ENCODE peak calls at places on chromosomes 4 and X, in five cellular contexts. One of them, this sample, is unnamed.

GRCh38 chrX:77917294-77917933 is 6.9 kb downstream of the ATP7A start:
- DNase-seq in GM13977: no peak
- DNase-seq in lower leg skin: no peak
- DNase-seq in AG04449: no peak
- DNase-seq in psoas muscle: no peak
- DNase-seq in this sample: no peak

GRCh38 chr4:99847362-99847976 is 30.8 kb downstream of the DAPP1 start:
- DNase-seq in GM13977: peak
- DNase-seq in lower leg skin: no peak
- DNase-seq in AG04449: no peak
- DNase-seq in psoas muscle: no peak
- DNase-seq in this sample: peak

GRCh38 chr4:26891867-26892266 is 31.2 kb downstream of the STIM2 start:
- DNase-seq in GM13977: no peak
- DNase-seq in lower leg skin: no peak
- DNase-seq in AG04449: no peak
- DNase-seq in psoas muscle: no peak
- DNase-seq in this sample: no peak

GRCh38 chr4:8171941-8172924 is 13.6 kb upstream of the ABLIM2 start:
- DNase-seq in GM13977: peak
- DNase-seq in lower leg skin: no peak
- DNase-seq in AG04449: no peak
- DNase-seq in psoas muscle: peak
- DNase-seq in this sample: peak

GRCh38 chr4:177185151-177185550 is 124.5 kb upstream of the NEIL3 start:
- DNase-seq in GM13977: no peak
- DNase-seq in lower leg skin: no peak
- DNase-seq in AG04449: no peak
- DNase-seq in psoas muscle: no peak
- DNase-seq in this sample: no peak

GRCh38 chr4:47913328-47913727 is 1.1 kb downstream of the NFXL1 start:
- DNase-seq in GM13977: no peak
- DNase-seq in lower leg skin: no peak
- DNase-seq in AG04449: no peak
- DNase-seq in psoas muscle: no peak
- DNase-seq in this sample: no peak

GRCh38 chrX:19924285-19924684 is 36.9 kb upstream of the SH3KBP1 start:
- DNase-seq in GM13977: no peak
- DNase-seq in lower leg skin: no peak
- DNase-seq in AG04449: no peak
- DNase-seq in psoas muscle: no peak
- DNase-seq in this sample: no peak

GRCh38 chr4:2250764-2251072 is 8.8 kb upstream of the HAUS3 start:
- DNase-seq in GM13977: peak
- DNase-seq in lower leg skin: peak
- DNase-seq in AG04449: no peak
- DNase-seq in psoas muscle: no peak
- DNase-seq in this sample: no peak

GRCh38 chr4:112082954-112083586 is 62.2 kb upstream of the FAM241A start:
- DNase-seq in GM13977: no peak
- DNase-seq in lower leg skin: no peak
- DNase-seq in AG04449: no peak
- DNase-seq in psoas muscle: no peak
- DNase-seq in this sample: no peak

GRCh38 chr4:38688676-38689355 is 24.8 kb downstream of the KLF3 start:
- DNase-seq in GM13977: no peak
- DNase-seq in lower leg skin: no peak
- DNase-seq in AG04449: no peak
- DNase-seq in psoas muscle: peak
- DNase-seq in this sample: no peak

GRCh38 chr4:38562751-38563198 is 101.2 kb upstream of the KLF3 start:
- DNase-seq in GM13977: peak
- DNase-seq in lower leg skin: no peak
- DNase-seq in AG04449: no peak
- DNase-seq in psoas muscle: peak
- DNase-seq in this sample: no peak

GRCh38 chr4:92182006-92182735 is 121.6 kb upstream of the GRID2 start:
- DNase-seq in GM13977: no peak
- DNase-seq in lower leg skin: no peak
- DNase-seq in AG04449: no peak
- DNase-seq in psoas muscle: no peak
- DNase-seq in this sample: no peak

GRCh38 chrX:136268051-136269048 is 17.1 kb upstream of the MAP7D3 start:
- DNase-seq in GM13977: peak
- DNase-seq in lower leg skin: no peak
- DNase-seq in AG04449: no peak
- DNase-seq in psoas muscle: no peak
- DNase-seq in this sample: peak

GRCh38 chr4:113781439-113782040 is 20.0 kb upstream of the CAMK2D start:
- DNase-seq in GM13977: peak
- DNase-seq in lower leg skin: no peak
- DNase-seq in AG04449: no peak
- DNase-seq in psoas muscle: no peak
- DNase-seq in this sample: peak

GRCh38 chrX:21946925-21947641 is 6.6 kb downstream of the SMS start:
- DNase-seq in GM13977: no peak
- DNase-seq in lower leg skin: no peak
- DNase-seq in AG04449: no peak
- DNase-seq in psoas muscle: no peak
- DNase-seq in this sample: no peak

GRCh38 chrX:48834383-48834709 is 1.1 kb downstream of the PCSK1N start:
- DNase-seq in GM13977: peak
- DNase-seq in lower leg skin: no peak
- DNase-seq in AG04449: no peak
- DNase-seq in psoas muscle: no peak
- DNase-seq in this sample: no peak

GRCh38 chr4:151717271-151717670 is 43.5 kb downstream of the GATB start:
- DNase-seq in GM13977: no peak
- DNase-seq in lower leg skin: no peak
- DNase-seq in AG04449: no peak
- DNase-seq in psoas muscle: no peak
- DNase-seq in this sample: no peak

GRCh38 chr4:48178931-48179330 is 44.9 kb upstream of the TXK start:
- DNase-seq in GM13977: no peak
- DNase-seq in lower leg skin: no peak
- DNase-seq in AG04449: no peak
- DNase-seq in psoas muscle: no peak
- DNase-seq in this sample: no peak

GRCh38 chr4:145871209-145871608 is 67.4 kb downstream of the ZNF827 start:
- DNase-seq in GM13977: no peak
- DNase-seq in lower leg skin: no peak
- DNase-seq in AG04449: no peak
- DNase-seq in psoas muscle: no peak
- DNase-seq in this sample: no peak

GRCh38 chr4:74772783-74773182 is 21.5 kb downstream of the BTC start:
- DNase-seq in GM13977: no peak
- DNase-seq in lower leg skin: no peak
- DNase-seq in AG04449: no peak
- DNase-seq in psoas muscle: no peak
- DNase-seq in this sample: no peak

GRCh38 chr4:7854697-7855370 is 84.8 kb downstream of the AFAP1 start:
- DNase-seq in GM13977: peak
- DNase-seq in lower leg skin: no peak
- DNase-seq in AG04449: no peak
- DNase-seq in psoas muscle: no peak
- DNase-seq in this sample: peak

GRCh38 chr4:76546282-76547166 is 111.5 kb downstream of the SHROOM3 start:
- DNase-seq in GM13977: no peak
- DNase-seq in lower leg skin: no peak
- DNase-seq in AG04449: peak
- DNase-seq in psoas muscle: no peak
- DNase-seq in this sample: no peak

GRCh38 chr4:21327976-21328700 is 620.4 kb downstream of the KCNIP4 start:
- DNase-seq in GM13977: no peak
- DNase-seq in lower leg skin: no peak
- DNase-seq in AG04449: no peak
- DNase-seq in psoas muscle: no peak
- DNase-seq in this sample: no peak

GRCh38 chrX:34426334-34426733 is 230.8 kb downstream of the TMEM47 start:
- DNase-seq in GM13977: no peak
- DNase-seq in lower leg skin: no peak
- DNase-seq in AG04449: no peak
- DNase-seq in psoas muscle: no peak
- DNase-seq in this sample: no peak

GRCh38 chr4:86496094-86497060 is 97.7 kb upstream of the PTPN13 start:
- DNase-seq in GM13977: peak
- DNase-seq in lower leg skin: no peak
- DNase-seq in AG04449: no peak
- DNase-seq in psoas muscle: no peak
- DNase-seq in this sample: no peak

GRCh38 chr4:148270600-148270999 is 171.6 kb downstream of the NR3C2 start:
- DNase-seq in GM13977: no peak
- DNase-seq in lower leg skin: no peak
- DNase-seq in AG04449: no peak
- DNase-seq in psoas muscle: no peak
- DNase-seq in this sample: no peak

GRCh38 chr4:41384992-41385391 is 128.3 kb downstream of the UCHL1 start:
- DNase-seq in GM13977: no peak
- DNase-seq in lower leg skin: peak
- DNase-seq in AG04449: no peak
- DNase-seq in psoas muscle: peak
- DNase-seq in this sample: no peak

GRCh38 chr4:182807346-182807745 is 109.8 kb downstream of the DCTD start:
- DNase-seq in GM13977: no peak
- DNase-seq in lower leg skin: no peak
- DNase-seq in AG04449: no peak
- DNase-seq in psoas muscle: no peak
- DNase-seq in this sample: no peak

GRCh38 chrX:129523076-129524055 is at the start of gene SMARCA1:
- DNase-seq in GM13977: no peak
- DNase-seq in lower leg skin: peak
- DNase-seq in AG04449: no peak
- DNase-seq in psoas muscle: peak
- DNase-seq in this sample: no peak

GRCh38 chrX:133414399-133415275 is 652 bp downstream of the GPC4 start:
- DNase-seq in GM13977: no peak
- DNase-seq in lower leg skin: peak
- DNase-seq in AG04449: no peak
- DNase-seq in psoas muscle: no peak
- DNase-seq in this sample: no peak

GRCh38 chr4:160038560-160038959 is 935.7 kb downstream of the RAPGEF2 start:
- DNase-seq in GM13977: no peak
- DNase-seq in lower leg skin: no peak
- DNase-seq in AG04449: no peak
- DNase-seq in psoas muscle: no peak
- DNase-seq in this sample: no peak

GRCh38 chrX:56029188-56029587 is 203.0 kb upstream of the KLF8 start:
- DNase-seq in GM13977: no peak
- DNase-seq in lower leg skin: no peak
- DNase-seq in AG04449: no peak
- DNase-seq in psoas muscle: no peak
- DNase-seq in this sample: no peak

GRCh38 chr4:25916870-25917269 is 2.9 kb downstream of the SMIM20 start:
- DNase-seq in GM13977: no peak
- DNase-seq in lower leg skin: no peak
- DNase-seq in AG04449: no peak
- DNase-seq in psoas muscle: no peak
- DNase-seq in this sample: no peak

DNA sequence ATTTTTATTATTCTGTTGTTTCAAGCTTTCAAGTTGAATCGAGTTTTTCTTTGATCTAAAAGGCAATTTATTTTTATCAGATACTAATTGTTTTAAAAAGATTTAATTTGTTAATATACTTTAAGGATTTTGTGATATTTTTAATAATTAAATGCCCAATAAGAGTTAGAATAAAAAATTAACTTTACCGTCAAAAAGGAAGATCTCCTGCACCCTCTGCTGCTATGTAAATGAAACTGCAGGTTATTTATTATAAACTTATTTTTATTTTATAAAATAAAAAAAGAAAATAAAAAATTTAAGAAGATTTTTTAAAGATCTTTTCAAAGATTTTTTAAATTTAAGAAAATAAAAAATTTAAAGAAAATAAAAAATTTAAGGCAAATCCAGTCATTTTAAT is 166.1 kb downstream of the CCSER1 start:
- DNase-seq in GM13977: no peak
- DNase-seq in lower leg skin: no peak
- DNase-seq in AG04449: no peak
- DNase-seq in psoas muscle: no peak
- DNase-seq in this sample: no peak
- TF ChIP-seq CTCF in GM13977: peak
- TF ChIP-seq CTCF in lower leg skin: no peak
- TF ChIP-seq CTCF in AG04449: no peak
- TF ChIP-seq CTCF in psoas muscle: peak
- TF ChIP-seq CTCF in this sample: peak

DNA sequence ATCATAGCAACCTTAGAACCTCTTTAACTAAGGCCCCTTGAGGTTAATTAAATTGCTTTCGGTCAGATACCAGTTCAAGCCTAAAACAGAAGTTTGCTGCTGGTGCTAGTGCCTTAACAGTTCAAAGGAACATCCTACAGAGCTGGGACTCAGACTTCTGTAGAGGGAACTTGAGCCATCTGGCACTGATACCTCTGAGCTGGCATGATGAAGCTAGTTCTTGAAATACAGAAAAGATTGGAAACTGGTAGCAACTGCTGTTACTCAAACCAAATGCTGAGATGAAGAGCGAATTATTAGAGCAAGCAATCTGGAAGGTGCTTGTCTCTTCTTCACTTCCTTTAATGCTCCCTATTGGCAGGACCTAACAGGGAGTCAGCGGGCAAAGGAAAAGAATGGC is 299.1 kb downstream of the PDGFC start:
- DNase-seq in GM13977: no peak
- DNase-seq in lower leg skin: no peak
- DNase-seq in AG04449: no peak
- DNase-seq in psoas muscle: no peak
- DNase-seq in this sample: no peak
- TF ChIP-seq CTCF in GM13977: no peak
- TF ChIP-seq CTCF in lower leg skin: no peak
- TF ChIP-seq CTCF in AG04449: no peak
- TF ChIP-seq CTCF in psoas muscle: no peak
- TF ChIP-seq CTCF in this sample: no peak

GRCh38 chr4:132669786-132670185 is 479.3 kb upstream of the PCDH10 start:
- DNase-seq in GM13977: no peak
- DNase-seq in lower leg skin: no peak
- DNase-seq in AG04449: no peak
- DNase-seq in psoas muscle: no peak
- DNase-seq in this sample: no peak

GRCh38 chr4:132670557-132670956 is 478.5 kb upstream of the PCDH10 start:
- DNase-seq in GM13977: no peak
- DNase-seq in lower leg skin: no peak
- DNase-seq in AG04449: no peak
- DNase-seq in psoas muscle: no peak
- DNase-seq in this sample: no peak
- TF ChIP-seq CTCF in GM13977: no peak
- TF ChIP-seq CTCF in lower leg skin: no peak
- TF ChIP-seq CTCF in AG04449: no peak
- TF ChIP-seq CTCF in psoas muscle: no peak
- TF ChIP-seq CTCF in this sample: no peak

DNA sequence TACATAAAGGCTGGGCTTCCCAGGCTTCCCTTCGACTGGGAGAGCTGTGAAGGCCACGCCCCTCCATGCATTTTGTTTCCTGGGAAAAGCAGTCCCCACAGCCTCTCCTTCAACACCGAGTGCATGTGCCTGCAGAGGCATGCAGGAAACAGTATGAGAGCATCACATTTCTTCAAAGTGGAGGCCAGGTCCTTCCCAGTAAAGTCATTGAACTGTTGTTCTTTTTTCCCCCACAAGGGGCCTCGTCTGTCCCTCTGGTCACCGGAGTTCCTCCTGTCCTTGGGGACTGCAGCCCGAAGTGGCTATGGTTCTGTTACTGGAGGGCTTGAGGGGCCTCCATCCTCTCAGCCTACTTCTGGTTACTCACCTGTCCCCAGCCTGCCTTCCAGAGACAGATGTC is 56.0 kb downstream of the RAI2 start:
- DNase-seq in GM13977: no peak
- DNase-seq in lower leg skin: no peak
- DNase-seq in AG04449: no peak
- DNase-seq in psoas muscle: no peak
- DNase-seq in this sample: no peak
- TF ChIP-seq CTCF in GM13977: no peak
- TF ChIP-seq CTCF in lower leg skin: no peak
- TF ChIP-seq CTCF in AG04449: no peak
- TF ChIP-seq CTCF in psoas muscle: no peak
- TF ChIP-seq CTCF in this sample: peak

This sample was measured in GM12864.